ENCODE peak calls at places on chromosomes 1 and 21, in five cellular contexts. Q is fibroblast of mammary gland, H is fibroblast of pulmonary artery, P is lower leg skin, X is heart left ventricle. S is an unnamed sample.

GRCh38 chr1:24364975-24365678 is 46.0 kb downstream of the GRHL3 start:
- DNase-seq in Q (peak), H (peak), P (no peak), X (no peak), S (peak)

GRCh38 chr21:38759286-38759872 is 46.4 kb upstream of the ETS2 start:
- DNase-seq in Q (no peak), H (peak), P (no peak), X (no peak), S (no peak)

GRCh38 chr1:4126731-4127594 is 226.9 kb upstream of the C1orf174 start:
- DNase-seq in Q (no peak), H (no peak), P (peak), X (no peak), S (no peak)

GRCh38 chr1:211356723-211357418 is 30.2 kb downstream of the TRAF5 start:
- DNase-seq in Q (peak), H (peak), P (no peak), X (no peak), S (peak)

GRCh38 chr1:183533617-183534174 is 56.6 kb downstream of the NCF2 start:
- DNase-seq in Q (no peak), H (no peak), P (no peak), X (no peak), S (no peak)

GRCh38 chr1:29415156-29415830 is 179.0 kb downstream of the PTPRU start:
- DNase-seq in Q (peak), H (no peak), P (peak), X (no peak), S (no peak)

GRCh38 chr21:41438425-41439113 is 12.5 kb downstream of the MX1 start:
- DNase-seq in Q (no peak), H (no peak), P (peak), X (no peak), S (no peak)

GRCh38 chr21:21731626-21732025 is 733.4 kb downstream of the NCAM2 start:
- DNase-seq in Q (no peak), H (no peak), P (no peak), X (no peak), S (no peak)

GRCh38 chr1:147504801-147505303 is 36.4 kb upstream of the BCL9 start:
- DNase-seq in Q (no peak), H (peak), P (no peak), X (no peak), S (no peak)

GRCh38 chr1:114135806-114136205 is 17.9 kb downstream of the SYT6 start:
- DNase-seq in Q (no peak), H (no peak), P (no peak), X (no peak), S (no peak)

GRCh38 chr1:78113156-78113916 is 67.6 kb downstream of the GIPC2 start:
- DNase-seq in Q (no peak), H (no peak), P (no peak), X (no peak), S (peak)

GRCh38 chr1:15753776-15754175 is 4.8 kb upstream of the FBLIM1 start:
- DNase-seq in Q (no peak), H (no peak), P (no peak), X (no peak), S (no peak)

GRCh38 chr1:200082329-200082728 is 54.8 kb downstream of the NR5A2 start:
- DNase-seq in Q (peak), H (no peak), P (no peak), X (no peak), S (no peak)

GRCh38 chr1:151992345-151993083 is 1.1 kb downstream of the S100A10 start:
- DNase-seq in Q (peak), H (peak), P (peak), X (peak), S (peak)

GRCh38 chr1:169119405-169119804 is 12.9 kb downstream of the ATP1B1 start:
- DNase-seq in Q (peak), H (no peak), P (no peak), X (no peak), S (peak)

GRCh38 chr1:54118704-54119103 is 34.1 kb downstream of the CDCP2 start:
- DNase-seq in Q (peak), H (peak), P (no peak), X (no peak), S (peak)

GRCh38 chr1:234743866-234744581 is 134.0 kb upstream of the IRF2BP2 start:
- DNase-seq in Q (no peak), H (peak), P (no peak), X (no peak), S (peak)

GRCh38 chr1:103424645-103425044 is 100.9 kb upstream of the RNPC3 start:
- DNase-seq in Q (no peak), H (no peak), P (no peak), X (no peak), S (no peak)

GRCh38 chr1:56073614-56074356 is 505.6 kb downstream of the PLPP3 start:
- DNase-seq in Q (peak), H (peak), P (peak), X (peak), S (no peak)

GRCh38 chr1:113929750-113930498 is 800 bp downstream of the HIPK1 start:
- DNase-seq in Q (no peak), H (peak), P (peak), X (peak), S (peak)

GRCh38 chr1:163278602-163279001 is 43.2 kb upstream of the NUF2 start:
- DNase-seq in Q (no peak), H (no peak), P (no peak), X (no peak), S (no peak)

GRCh38 chr1:241356519-241357365 is at the start of gene RGS7:
- DNase-seq in Q (peak), H (peak), P (no peak), X (no peak), S (peak)

GRCh38 chr1:174243451-174244000 is 84.2 kb downstream of the RABGAP1L start:
- DNase-seq in Q (no peak), H (no peak), P (no peak), X (no peak), S (no peak)

GRCh38 chr21:44952116-44952928 is 12.5 kb downstream of the SLX9 start:
- DNase-seq in Q (no peak), H (no peak), P (no peak), X (peak), S (no peak)

DNA sequence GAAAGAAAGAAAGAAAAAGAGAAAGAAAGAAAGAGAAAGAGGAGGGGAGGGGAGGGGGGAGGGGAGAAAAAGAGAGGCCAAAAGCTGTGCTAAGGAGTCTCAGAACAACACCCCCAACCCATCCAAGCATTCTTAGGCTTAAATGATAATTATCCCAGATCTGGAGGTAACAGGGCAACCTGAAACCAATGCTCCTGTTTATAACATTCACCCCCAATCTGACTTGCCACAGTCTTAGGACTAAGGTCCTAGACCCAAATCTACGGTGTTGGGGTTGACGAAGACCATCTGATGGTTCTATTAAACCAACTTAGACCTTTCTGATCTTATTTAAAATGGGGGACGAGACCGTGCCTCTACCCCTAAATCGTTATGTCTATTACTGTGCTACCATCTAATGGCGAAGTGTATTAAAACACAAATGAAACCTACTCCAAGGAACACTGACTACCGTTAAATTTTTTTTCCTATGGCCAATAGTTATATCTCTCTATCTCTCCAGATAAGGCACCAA is 119.3 kb upstream of the CDC42BPA start:
- DNase-seq in Q (peak), H (peak), P (no peak), X (no peak), S (peak)
- H3K4me3 ChIP-seq in Q (peak), H (peak), P (no peak), X (peak), S (peak)

GRCh38 chr1:223462866-223463404 is 69.7 kb downstream of the CCDC185 start:
- DNase-seq in Q (no peak), H (no peak), P (no peak), X (no peak), S (no peak)
- TF ChIP-seq CTCF in Q (no peak), H (no peak), P (no peak), X (no peak), S (no peak)

DNA sequence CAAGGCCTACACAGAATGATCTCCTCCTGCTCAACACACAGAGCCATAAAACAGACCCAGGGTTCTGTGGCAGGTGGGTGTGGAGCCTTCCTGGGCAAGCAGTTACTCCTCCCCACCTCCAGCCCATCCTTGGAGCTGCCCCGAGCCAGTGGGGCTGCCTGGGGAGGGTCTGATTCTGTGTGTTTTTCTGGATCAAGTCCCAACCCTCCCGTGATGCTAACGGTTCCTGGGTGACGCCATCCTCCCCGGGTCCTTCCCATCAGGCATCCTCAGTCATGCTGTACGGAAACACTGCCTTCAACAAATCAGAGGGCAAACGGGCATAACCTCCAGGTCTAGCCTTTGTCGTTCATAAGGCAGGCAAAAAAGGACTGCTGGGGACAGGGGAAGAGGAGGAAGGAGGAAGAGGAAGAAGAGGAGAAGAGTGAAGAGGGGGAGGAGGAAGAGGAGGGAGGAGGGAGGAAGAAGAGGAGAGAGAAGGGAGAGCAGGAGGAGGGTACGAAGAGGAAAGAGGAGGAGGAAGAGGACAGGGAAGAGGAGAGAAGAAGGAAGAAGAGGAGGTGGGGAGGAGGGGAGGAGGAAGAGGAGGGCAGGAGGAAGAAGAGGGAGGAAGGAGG is 84.5 kb downstream of the ITPKB start:
- DNase-seq in Q (no peak), H (no peak), P (no peak), X (peak), S (no peak)
- H3K4me3 ChIP-seq in Q (no peak), H (no peak), P (no peak), X (no peak), S (no peak)

GRCh38 chr21:34362136-34362444 is 1.7 kb upstream of the KCNE2 start:
- DNase-seq in Q (no peak), H (no peak), P (no peak), X (no peak), S (no peak)
- TF ChIP-seq CTCF in Q (no peak), H (no peak), P (no peak), X (no peak), S (no peak)

GRCh38 chr1:154199563-154199879 is 6.6 kb downstream of the CFAP141 start:
- DNase-seq in Q (no peak), H (no peak), P (no peak), X (no peak), S (no peak)

GRCh38 chr1:154193821-154194220 is 1.9 kb upstream of the TPM3 start:
- DNase-seq in Q (peak), H (peak), P (peak), X (no peak), S (peak)

GRCh38 chr1:154198756-154199562 is 7.1 kb upstream of the TPM3 start:
- DNase-seq in Q (peak), H (peak), P (no peak), X (no peak), S (peak)
- H3K4me3 ChIP-seq in Q (no peak), H (no peak), P (no peak), X (no peak), S (no peak)

GRCh38 chr1:41496080-41497055 is 11.9 kb upstream of the EDN2 start:
- DNase-seq in Q (peak), H (peak), P (peak), X (peak), S (peak)
- TF ChIP-seq CTCF in Q (no peak), H (no peak), P (no peak), X (no peak), S (no peak)

DNA sequence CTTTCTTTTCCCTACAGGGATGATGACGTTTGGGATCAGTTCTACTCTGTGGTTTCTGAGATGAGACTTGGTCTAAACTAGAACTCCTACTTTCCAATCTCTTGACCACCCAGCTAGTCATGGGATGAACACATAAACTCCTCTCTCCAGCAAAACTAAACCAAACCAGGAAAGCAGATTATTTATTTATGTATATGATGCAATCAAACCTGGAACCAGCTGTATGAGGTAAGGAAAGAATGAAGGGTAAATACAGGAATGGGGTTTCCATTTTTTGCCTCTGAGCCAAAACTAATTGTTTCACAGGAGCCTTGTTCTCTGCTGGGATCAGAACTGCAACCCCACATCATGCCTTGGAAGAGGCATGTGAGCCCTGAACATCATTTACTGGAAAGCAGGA is 3.3 kb upstream of the AGT start:
- DNase-seq in Q (peak), H (no peak), P (no peak), X (no peak), S (no peak)
- H3K4me3 ChIP-seq in Q (no peak), H (no peak), P (no peak), X (no peak), S (no peak)

DNA sequence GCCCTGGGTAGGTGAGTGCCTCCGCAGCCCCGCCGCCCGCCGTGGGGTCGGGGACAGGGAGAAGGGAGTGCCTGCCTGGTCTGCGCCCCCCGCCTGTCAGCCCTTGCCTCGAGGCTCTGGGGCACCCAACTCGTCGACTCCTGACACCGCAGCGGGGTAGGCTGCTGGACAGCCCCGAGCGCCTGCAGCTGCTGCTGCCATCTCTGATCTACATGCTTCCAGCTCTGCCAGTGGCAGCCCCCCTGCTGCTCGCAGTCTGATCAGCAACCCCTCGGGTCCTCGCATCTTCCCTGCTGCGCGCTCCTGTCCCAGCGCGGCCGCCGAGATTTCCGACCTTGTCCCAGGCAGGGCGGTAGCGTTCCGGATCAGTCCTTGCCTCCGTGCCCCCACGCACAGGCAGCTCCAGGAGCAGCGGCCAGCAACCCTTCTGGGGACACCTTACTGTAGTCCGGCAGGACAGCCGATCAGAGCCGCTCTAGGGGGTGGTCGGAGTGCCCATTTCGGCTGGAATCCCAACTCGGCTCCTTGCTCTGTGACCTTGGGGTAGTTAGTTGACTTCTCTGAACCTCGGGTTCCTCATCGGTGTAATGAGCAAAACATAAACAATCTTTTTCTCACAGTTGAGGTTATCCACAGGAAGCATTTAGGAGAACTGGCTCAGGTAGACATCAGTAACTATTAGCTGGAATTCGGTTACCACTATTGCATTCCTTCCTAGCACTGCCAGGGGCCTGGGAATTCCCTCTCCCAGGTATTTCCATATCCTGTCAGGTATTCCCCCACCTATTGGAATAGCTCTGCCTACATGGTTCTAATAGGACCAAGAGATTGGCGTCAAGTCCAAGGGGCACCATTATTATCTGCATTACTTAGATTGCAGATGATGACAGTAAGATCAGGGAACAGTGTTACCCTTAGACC is 608 bp downstream of the BCAN start:
- DNase-seq in Q (no peak), H (no peak), P (no peak), X (no peak), S (no peak)
- TF ChIP-seq CTCF in Q (no peak), H (no peak), P (no peak), X (no peak), S (no peak)

DNA sequence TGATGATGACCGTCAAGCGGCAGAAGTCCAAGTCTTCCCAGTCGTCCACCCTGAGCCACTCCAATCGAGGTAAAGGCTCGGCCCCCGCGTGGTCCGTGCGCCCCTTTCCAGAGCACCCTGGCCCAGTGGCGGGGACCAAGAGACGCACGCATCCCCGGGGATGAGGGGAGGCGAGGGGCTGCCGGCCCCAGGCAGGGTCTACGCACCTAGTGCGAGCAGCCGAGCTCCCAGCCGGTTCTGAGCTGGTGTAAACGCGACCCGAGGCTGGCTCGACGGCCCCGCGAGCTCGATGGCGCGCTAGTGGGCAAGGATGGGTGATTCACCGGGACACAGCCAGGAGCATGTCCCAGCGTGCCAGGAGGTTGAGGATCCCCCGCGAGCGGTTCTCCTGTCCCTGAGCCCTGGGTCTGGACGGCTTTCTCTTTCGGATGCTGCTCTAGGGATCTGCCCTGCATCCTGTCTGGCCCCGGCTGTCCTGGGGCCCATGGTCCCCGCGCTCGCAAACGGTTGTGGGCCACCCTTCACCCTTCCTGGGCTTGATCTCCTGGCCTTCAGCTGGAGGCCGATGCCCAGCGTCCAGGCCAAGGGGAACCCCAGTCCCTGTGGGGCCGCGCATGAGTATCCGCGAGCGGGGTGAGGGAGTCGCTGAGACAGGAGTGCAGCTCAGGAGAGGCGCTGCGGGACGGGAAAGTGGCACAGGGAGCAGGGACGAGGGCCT is 689 bp downstream of the PKP1 start:
- DNase-seq in Q (no peak), H (no peak), P (no peak), X (no peak), S (no peak)
- H3K4me3 ChIP-seq in Q (no peak), H (no peak), P (peak), X (peak), S (peak)